ENCODE peak calls at places on chromosomes 5 and 9, in seven cellular contexts. A is GM13977, N is stomach, M is Peyer's patch, H is endothelial cell, B is AG10803, I is left ventricle myocardium inferior. T is an unnamed sample.

GRCh38 chr5:172857982-172858381 is 23.9 kb downstream of the ERGIC1 start:
- DNase-seq in A (no peak), N (no peak), H (no peak), I (no peak), B (no peak), M (no peak), T (no peak)

GRCh38 chr9:98635374-98635773 is 73.4 kb downstream of the GABBR2 start:
- DNase-seq in M (no peak), I (no peak), B (no peak), H (no peak), N (no peak), A (no peak), T (no peak)

GRCh38 chr5:159787837-159788236 is 128.4 kb upstream of the ADRA1B start:
- DNase-seq in H (no peak), I (no peak), M (no peak), B (no peak), N (no peak), A (no peak), T (no peak)

GRCh38 chr5:149185067-149185466 is 43.8 kb downstream of the ABLIM3 start:
- DNase-seq in M (no peak), I (no peak), A (no peak), N (no peak), B (no peak), H (no peak), T (no peak)

GRCh38 chr9:30103647-30104394 is 2280.6 kb upstream of the ACO1 start:
- DNase-seq in I (no peak), A (no peak), B (no peak), N (no peak), M (no peak), H (no peak), T (no peak)

GRCh38 chr5:145743396-145744061 is 91.6 kb downstream of the PRELID2 start:
- DNase-seq in H (no peak), B (no peak), I (no peak), N (no peak), M (no peak), A (no peak), T (no peak)

GRCh38 chr5:68333649-68334549 is 118.3 kb downstream of the PIK3R1 start:
- DNase-seq in I (no peak), H (no peak), A (no peak), M (no peak), B (peak), N (no peak), T (no peak)

GRCh38 chr5:166379515-166379914 is 1911.9 kb upstream of the WWC1 start:
- DNase-seq in N (no peak), B (no peak), M (no peak), H (no peak), A (no peak), I (no peak), T (no peak)

GRCh38 chr9:31597977-31598376 is 786.5 kb upstream of the ACO1 start:
- DNase-seq in H (no peak), I (no peak), A (no peak), B (no peak), M (no peak), N (no peak), T (no peak)

GRCh38 chr9:132743886-132744544 is 73.8 kb downstream of the GTF3C4 start:
- DNase-seq in M (no peak), B (no peak), I (no peak), N (no peak), A (no peak), H (no peak), T (no peak)

GRCh38 chr5:74555991-74556390 is 84.5 kb downstream of the ENC1 start:
- DNase-seq in M (no peak), B (no peak), A (no peak), N (no peak), I (no peak), H (no peak), T (no peak)

GRCh38 chr9:132584616-132585560 is 2.5 kb downstream of the BARHL1 start:
- DNase-seq in B (peak), N (no peak), A (no peak), H (no peak), I (no peak), M (no peak), T (no peak)

GRCh38 chr5:98934581-98934980 is 5.8 kb upstream of the CHD1 start:
- DNase-seq in N (no peak), A (no peak), B (no peak), H (no peak), I (no peak), M (no peak), T (no peak)

GRCh38 chr5:126525630-126526245 is 69.3 kb downstream of the ALDH7A1 start:
- DNase-seq in B (no peak), I (peak), H (peak), N (peak), A (no peak), M (no peak), T (no peak)

GRCh38 chr5:176415240-176416122 is 858 bp downstream of the CLTB start:
- DNase-seq in I (no peak), B (peak), M (peak), A (peak), N (peak), H (peak), T (peak)

GRCh38 chr5:77935516-77936364 is 159.6 kb upstream of the TBCA start:
- DNase-seq in A (peak), H (no peak), M (no peak), N (no peak), B (peak), I (no peak), T (no peak)

GRCh38 chr9:132238992-132239391 is 77.1 kb downstream of the NTNG2 start:
- DNase-seq in A (no peak), I (no peak), H (no peak), N (no peak), B (no peak), M (no peak), T (no peak)

GRCh38 chr5:150065346-150065745 is 21.0 kb downstream of the CSF1R start:
- DNase-seq in M (no peak), N (no peak), A (no peak), H (no peak), B (peak), I (peak), T (no peak)

DNA sequence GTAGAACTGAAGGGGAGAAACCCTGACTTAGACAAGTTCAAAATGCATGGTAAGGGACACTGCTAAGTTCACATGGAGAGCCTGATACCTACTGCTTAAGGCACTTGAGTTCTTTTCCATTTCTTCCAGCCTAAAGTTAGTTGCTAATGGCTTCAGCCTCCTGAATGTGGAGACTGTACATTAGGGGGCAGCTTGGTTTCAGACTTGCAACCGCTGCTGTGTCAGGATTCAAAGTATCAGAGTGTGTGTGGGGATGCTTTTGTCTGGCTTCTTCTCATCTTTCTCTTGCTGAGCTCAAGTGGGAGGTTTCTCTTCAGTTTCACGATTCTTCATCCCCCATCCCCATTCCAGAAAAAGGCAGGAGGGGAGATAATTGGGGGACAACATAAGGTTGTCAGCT is 49.4 kb downstream of the ATP10B start:
- DNase-seq in I (no peak), N (no peak), M (no peak), A (no peak), B (no peak), H (no peak), T (no peak)
- TF ChIP-seq CTCF in I (no peak), N (no peak), M (no peak), A (peak), B (peak), H (no peak), T (no peak)

GRCh38 chr5:139746691-139747582 is 48.7 kb upstream of the PSD2 start:
- DNase-seq in A (peak), I (no peak), B (no peak), M (peak), N (peak), H (no peak), T (peak)
- TF ChIP-seq CTCF in A (no peak), I (no peak), B (no peak), M (no peak), N (no peak), H (no peak), T (no peak)

GRCh38 chr9:69121155-69122085 is 52.7 kb upstream of the TJP2 start:
- DNase-seq in I (peak), N (peak), B (peak), H (peak), A (peak), M (peak), T (peak)
- TF ChIP-seq CTCF in I (peak), N (no peak), B (no peak), H (no peak), A (no peak), M (no peak), T (no peak)

GRCh38 chr9:33167084-33167948 is at the start of gene B4GALT1:
- DNase-seq in B (peak), H (peak), N (peak), M (peak), A (peak), I (peak), T (peak)
- TF ChIP-seq CTCF in B (no peak), H (no peak), N (no peak), M (no peak), A (peak), I (no peak), T (no peak)

GRCh38 chr5:141944086-141944485 is 13.9 kb downstream of the PCDH12 start:
- DNase-seq in H (no peak), A (no peak), M (no peak), I (no peak), B (no peak), N (no peak), T (no peak)

GRCh38 chr5:141942185-141942857 is 15.7 kb downstream of the PCDH12 start:
- DNase-seq in B (no peak), I (no peak), H (no peak), N (no peak), M (no peak), A (no peak), T (no peak)

GRCh38 chr5:141941779-141942178 is 16.2 kb downstream of the PCDH12 start:
- DNase-seq in M (no peak), H (no peak), N (no peak), B (peak), A (no peak), I (no peak), T (no peak)

GRCh38 chr5:141941307-141941706 is 16.7 kb downstream of the PCDH12 start:
- DNase-seq in A (no peak), I (no peak), B (peak), M (no peak), H (no peak), N (no peak), T (no peak)

DNA sequence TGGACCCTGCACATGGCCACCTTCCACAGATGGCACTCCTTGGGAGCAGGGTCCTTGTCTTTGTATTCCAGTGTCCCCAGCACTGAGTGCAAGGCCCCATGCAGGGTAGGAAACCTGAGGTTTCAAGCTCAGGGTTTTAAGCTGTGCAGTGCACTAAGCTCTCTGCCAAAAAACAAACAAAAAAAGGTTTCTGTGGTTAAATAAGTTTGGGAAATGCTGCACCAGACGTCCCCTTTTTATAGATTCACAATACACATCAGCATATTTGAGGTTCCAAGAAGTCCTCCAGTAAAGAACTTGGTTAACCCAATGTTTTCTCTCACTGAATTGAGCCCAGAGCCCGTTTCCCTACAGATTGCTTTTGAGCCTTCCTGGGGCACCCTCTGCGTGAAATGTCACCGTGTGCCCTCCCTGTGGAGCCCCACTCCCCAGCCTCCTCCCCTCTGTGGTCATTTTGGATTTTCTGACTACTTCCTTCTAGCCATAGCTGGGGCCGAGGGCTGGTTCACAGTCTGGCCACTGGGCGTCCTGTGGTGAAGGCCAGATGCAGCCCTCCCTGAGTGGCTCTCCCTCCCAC is 17.1 kb downstream of the DELE1 start:
- DNase-seq in B (peak), N (no peak), H (no peak), I (no peak), A (no peak), M (no peak), T (no peak)
- TF ChIP-seq CTCF in B (peak), N (no peak), H (no peak), I (peak), A (no peak), M (no peak), T (no peak)

GRCh38 chr9:15176821-15177220 is 130.2 kb downstream of the TTC39B start:
- DNase-seq in A (no peak), H (no peak), N (no peak), B (no peak), M (no peak), I (no peak), T (no peak)
- TF ChIP-seq CTCF in A (no peak), H (no peak), N (no peak), B (no peak), M (no peak), I (no peak), T (no peak)

DNA sequence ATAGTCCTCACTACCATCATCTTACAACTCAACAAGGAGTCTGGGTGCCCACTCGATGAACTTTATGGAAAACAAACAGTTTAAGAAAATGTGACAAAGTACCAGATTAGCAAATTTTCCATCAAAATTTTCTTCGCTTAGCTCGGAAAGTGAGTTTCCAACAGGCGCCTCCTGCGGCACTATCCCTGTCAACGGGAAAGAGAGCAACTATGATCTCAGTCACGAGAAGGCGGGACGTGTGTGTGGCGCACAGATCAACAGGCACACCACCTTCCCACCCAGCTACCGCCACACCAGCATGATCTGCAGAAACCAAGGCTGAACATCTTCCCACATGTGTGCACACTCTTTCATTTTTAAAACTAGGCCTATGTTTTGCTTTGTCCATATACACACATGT is 13.7 kb upstream of the INPP5E start:
- DNase-seq in N (no peak), I (no peak), A (no peak), H (no peak), B (no peak), M (no peak), T (no peak)
- TF ChIP-seq CTCF in N (no peak), I (no peak), A (no peak), H (no peak), B (no peak), M (no peak), T (no peak)

GRCh38 chr9:136363106-136363605 is 388 bp downstream of the DNLZ start:
- DNase-seq in N (peak), H (peak), M (peak), A (peak), B (peak), I (peak), T (peak)
- TF ChIP-seq CTCF in N (no peak), H (no peak), M (no peak), A (peak), B (no peak), I (no peak), T (no peak)

GRCh38 chr5:1008451-1009358 is at the start of gene NKD2:
- DNase-seq in B (no peak), A (peak), H (peak), I (peak), N (peak), M (peak), T (peak)

GRCh38 chr5:1009359-1010180 is 968 bp downstream of the NKD2 start:
- DNase-seq in M (no peak), N (no peak), H (no peak), A (no peak), I (peak), B (no peak), T (no peak)

GRCh38 chr5:1011226-1011631 is 2.6 kb downstream of the NKD2 start:
- DNase-seq in N (peak), H (peak), B (no peak), I (peak), M (no peak), A (peak), T (peak)

GRCh38 chr5:1010641-1011046 is 2.0 kb downstream of the NKD2 start:
- DNase-seq in N (no peak), I (peak), H (no peak), M (no peak), A (no peak), B (no peak), T (no peak)

DNA sequence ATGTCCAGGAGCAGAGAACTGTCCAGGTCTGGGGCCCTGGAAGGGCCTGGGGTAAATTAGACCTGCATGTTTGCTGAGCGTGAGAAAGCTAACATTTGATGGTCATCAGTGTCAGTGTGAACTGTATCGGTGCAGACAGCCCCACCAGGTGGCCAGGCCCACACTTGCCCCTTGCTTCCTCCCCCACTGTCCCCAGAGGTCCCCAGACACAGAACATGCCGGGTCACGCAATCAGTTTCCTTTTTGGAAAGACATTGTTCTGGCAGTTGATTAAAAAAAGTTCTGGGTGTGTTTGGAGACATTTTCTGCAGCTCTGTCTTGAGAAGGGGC is 1.5 kb downstream of the NKD2 start:
- DNase-seq in B (no peak), I (peak), M (no peak), H (no peak), A (no peak), N (no peak), T (no peak)
- TF ChIP-seq CTCF in B (no peak), I (peak), M (no peak), H (no peak), A (peak), N (no peak), T (no peak)

DNA sequence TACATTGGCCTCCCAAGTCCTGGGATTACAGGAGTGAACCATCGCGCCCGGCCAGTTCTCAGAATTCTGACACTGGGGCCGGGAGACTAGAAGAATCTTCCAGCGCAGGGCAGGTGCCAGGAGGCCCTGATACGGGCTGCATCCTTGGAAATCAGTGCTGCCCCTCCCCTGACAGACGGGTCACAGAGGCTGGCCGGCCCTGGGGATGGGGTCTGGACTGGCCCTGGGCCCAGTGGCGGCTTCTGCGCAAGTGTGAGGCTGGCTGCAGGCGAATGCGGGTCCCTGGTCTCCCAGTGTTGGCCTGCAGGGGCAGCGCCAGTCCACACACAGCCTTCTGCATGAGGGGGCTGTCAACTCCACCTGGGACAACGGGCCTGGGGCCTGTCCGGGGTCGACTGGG is 831 bp upstream of the TBC1D9B start:
- DNase-seq in I (no peak), A (no peak), N (no peak), M (no peak), B (no peak), H (peak), T (no peak)
- TF ChIP-seq CTCF in I (no peak), A (no peak), N (no peak), M (no peak), B (no peak), H (peak), T (no peak)